ENCODE peak calls at places on chromosomes 4 and X, in four cellular contexts. One of them, this sample, is unnamed.

GRCh38 chr4:181143241-181143854 is 1099.9 kb upstream of the TENM3 start:
- DNase-seq in ovary: peak
- DNase-seq in left lung: peak
- DNase-seq in A549: peak
- DNase-seq in this sample: peak

GRCh38 chr4:173917255-173917960 is 366.1 kb downstream of the FBXO8 start:
- DNase-seq in A549: no peak
- DNase-seq in ovary: no peak
- DNase-seq in left lung: no peak
- DNase-seq in this sample: no peak

GRCh38 chr4:70705856-70706461 is 15.8 kb upstream of the RUFY3 start:
- DNase-seq in left lung: no peak
- DNase-seq in ovary: peak
- DNase-seq in A549: no peak
- DNase-seq in this sample: no peak

GRCh38 chrX:154369453-154370299 is 4.8 kb downstream of the FLNA start:
- DNase-seq in left lung: peak
- DNase-seq in A549: peak
- DNase-seq in ovary: peak
- DNase-seq in this sample: peak

GRCh38 chrX:73855546-73855945 is 292.5 kb downstream of the CHIC1 start:
- DNase-seq in left lung: no peak
- DNase-seq in ovary: peak
- DNase-seq in A549: peak
- DNase-seq in this sample: no peak

GRCh38 chr4:26256016-26256415 is 64.8 kb upstream of the RBPJ start:
- DNase-seq in A549: no peak
- DNase-seq in left lung: no peak
- DNase-seq in ovary: no peak
- DNase-seq in this sample: no peak

GRCh38 chr4:55340246-55340645 is 5.8 kb upstream of the SRD5A3 start:
- DNase-seq in left lung: no peak
- DNase-seq in ovary: no peak
- DNase-seq in A549: no peak
- DNase-seq in this sample: no peak

GRCh38 chr4:15694431-15694830 is 8.4 kb upstream of the BST1 start:
- DNase-seq in A549: no peak
- DNase-seq in left lung: no peak
- DNase-seq in ovary: no peak
- DNase-seq in this sample: no peak

GRCh38 chr4:173493041-173493440 is 37.0 kb downstream of the HAND2 start:
- DNase-seq in left lung: no peak
- DNase-seq in A549: no peak
- DNase-seq in ovary: no peak
- DNase-seq in this sample: no peak

GRCh38 chr4:71290074-71290473 is 48.7 kb upstream of the SLC4A4 start:
- DNase-seq in A549: no peak
- DNase-seq in ovary: no peak
- DNase-seq in left lung: no peak
- DNase-seq in this sample: no peak

GRCh38 chrX:153969125-153969903 is 2.3 kb downstream of the HCFC1 start:
- DNase-seq in left lung: no peak
- DNase-seq in A549: no peak
- DNase-seq in ovary: no peak
- DNase-seq in this sample: no peak

GRCh38 chrX:8845060-8845459 is 43.9 kb upstream of the FAM9A start:
- DNase-seq in left lung: no peak
- DNase-seq in A549: peak
- DNase-seq in ovary: no peak
- DNase-seq in this sample: no peak

GRCh38 chrX:106670631-106671030 is 55.9 kb upstream of the RNF128 start:
- DNase-seq in ovary: no peak
- DNase-seq in A549: no peak
- DNase-seq in left lung: no peak
- DNase-seq in this sample: no peak

GRCh38 chr4:102625232-102625930 is 124.2 kb downstream of the NFKB1 start:
- DNase-seq in left lung: no peak
- DNase-seq in A549: peak
- DNase-seq in ovary: peak
- DNase-seq in this sample: no peak

GRCh38 chr4:165994706-165995105 is 121.7 kb downstream of the TLL1 start:
- DNase-seq in left lung: no peak
- DNase-seq in A549: no peak
- DNase-seq in ovary: no peak
- DNase-seq in this sample: no peak

GRCh38 chr4:3871881-3872833 is 106.0 kb downstream of the ADRA2C start:
- DNase-seq in A549: peak
- DNase-seq in left lung: peak
- DNase-seq in ovary: no peak
- DNase-seq in this sample: peak
- H3K4me3 ChIP-seq in A549: no peak
- H3K4me3 ChIP-seq in left lung: no peak
- H3K4me3 ChIP-seq in ovary: no peak
- H3K4me3 ChIP-seq in this sample: no peak

GRCh38 chr4:20268028-20268427 is 16.3 kb downstream of the SLIT2 start:
- DNase-seq in A549: no peak
- DNase-seq in ovary: no peak
- DNase-seq in left lung: no peak
- DNase-seq in this sample: no peak

GRCh38 chr4:20265726-20266125 is 14.0 kb downstream of the SLIT2 start:
- DNase-seq in A549: no peak
- DNase-seq in left lung: no peak
- DNase-seq in ovary: no peak
- DNase-seq in this sample: no peak

GRCh38 chr4:20264688-20265087 is 13.0 kb downstream of the SLIT2 start:
- DNase-seq in ovary: no peak
- DNase-seq in A549: no peak
- DNase-seq in left lung: no peak
- DNase-seq in this sample: no peak

GRCh38 chr4:20262221-20262620 is 10.5 kb downstream of the SLIT2 start:
- DNase-seq in ovary: no peak
- DNase-seq in A549: no peak
- DNase-seq in left lung: no peak
- DNase-seq in this sample: no peak

GRCh38 chr4:20266215-20267082 is 14.7 kb downstream of the SLIT2 start:
- DNase-seq in ovary: no peak
- DNase-seq in left lung: no peak
- DNase-seq in A549: no peak
- DNase-seq in this sample: no peak
- TF ChIP-seq CTCF in ovary: no peak
- TF ChIP-seq CTCF in left lung: no peak
- TF ChIP-seq CTCF in A549: no peak
- TF ChIP-seq CTCF in this sample: no peak

DNA sequence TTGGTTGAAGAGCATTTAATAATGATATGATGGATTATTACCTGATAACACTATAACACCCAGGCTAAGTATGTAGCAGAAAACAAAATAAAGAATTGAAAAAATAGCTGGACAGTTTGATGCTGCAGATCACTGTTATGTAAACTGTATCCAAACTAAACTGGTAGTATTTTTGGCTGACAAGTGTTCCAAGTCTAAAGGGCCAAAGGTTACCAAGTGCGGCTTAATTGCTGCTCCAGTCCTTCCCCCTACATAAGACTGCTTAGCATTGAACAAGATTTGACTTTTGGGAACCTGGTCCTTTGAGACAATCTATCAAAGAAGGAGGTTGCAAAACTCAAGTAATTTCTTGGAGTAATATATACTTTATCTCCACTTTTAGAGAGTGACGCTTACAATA is 249.6 kb downstream of the CAMK2D start:
- DNase-seq in left lung: no peak
- DNase-seq in A549: no peak
- DNase-seq in ovary: no peak
- DNase-seq in this sample: no peak
- H3K27ac ChIP-seq in left lung: no peak
- H3K27ac ChIP-seq in A549: no peak
- H3K27ac ChIP-seq in ovary: no peak
- H3K27ac ChIP-seq in this sample: no peak

GRCh38 chr4:153233761-153234371 is 29.6 kb downstream of the TRIM2 start:
- DNase-seq in A549: peak
- DNase-seq in ovary: peak
- DNase-seq in left lung: no peak
- DNase-seq in this sample: no peak
- H3K4me3 ChIP-seq in A549: no peak
- H3K4me3 ChIP-seq in ovary: no peak
- H3K4me3 ChIP-seq in left lung: no peak
- H3K4me3 ChIP-seq in this sample: no peak

GRCh38 chrX:11125079-11125478 is 13.9 kb downstream of the HCCS start:
- DNase-seq in A549: no peak
- DNase-seq in left lung: no peak
- DNase-seq in ovary: no peak
- DNase-seq in this sample: no peak
- TF ChIP-seq CTCF in A549: no peak
- TF ChIP-seq CTCF in left lung: no peak
- TF ChIP-seq CTCF in ovary: no peak
- TF ChIP-seq CTCF in this sample: no peak

DNA sequence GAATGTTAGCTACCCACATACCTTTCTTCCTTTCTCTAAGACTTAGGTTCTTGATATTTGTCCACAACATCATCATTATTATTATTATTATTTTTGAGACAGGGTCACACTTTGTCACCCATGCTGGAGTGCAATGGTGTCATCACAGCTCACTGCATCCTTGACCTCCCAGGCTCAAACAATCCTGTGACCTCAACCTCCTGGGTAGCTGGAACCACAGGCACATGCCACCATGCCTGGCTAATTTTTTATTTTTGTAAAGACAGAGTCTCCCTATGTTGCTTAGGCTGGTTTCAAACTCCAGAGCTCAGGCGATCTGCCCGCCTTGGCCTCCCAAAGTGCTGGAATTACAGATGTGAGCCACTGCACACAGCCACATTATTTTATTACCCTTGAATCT is 119.0 kb downstream of the CBR4 start:
- DNase-seq in ovary: no peak
- DNase-seq in A549: no peak
- DNase-seq in left lung: peak
- DNase-seq in this sample: no peak
- H3K27ac ChIP-seq in ovary: no peak
- H3K27ac ChIP-seq in A549: no peak
- H3K27ac ChIP-seq in left lung: no peak
- H3K27ac ChIP-seq in this sample: no peak

DNA sequence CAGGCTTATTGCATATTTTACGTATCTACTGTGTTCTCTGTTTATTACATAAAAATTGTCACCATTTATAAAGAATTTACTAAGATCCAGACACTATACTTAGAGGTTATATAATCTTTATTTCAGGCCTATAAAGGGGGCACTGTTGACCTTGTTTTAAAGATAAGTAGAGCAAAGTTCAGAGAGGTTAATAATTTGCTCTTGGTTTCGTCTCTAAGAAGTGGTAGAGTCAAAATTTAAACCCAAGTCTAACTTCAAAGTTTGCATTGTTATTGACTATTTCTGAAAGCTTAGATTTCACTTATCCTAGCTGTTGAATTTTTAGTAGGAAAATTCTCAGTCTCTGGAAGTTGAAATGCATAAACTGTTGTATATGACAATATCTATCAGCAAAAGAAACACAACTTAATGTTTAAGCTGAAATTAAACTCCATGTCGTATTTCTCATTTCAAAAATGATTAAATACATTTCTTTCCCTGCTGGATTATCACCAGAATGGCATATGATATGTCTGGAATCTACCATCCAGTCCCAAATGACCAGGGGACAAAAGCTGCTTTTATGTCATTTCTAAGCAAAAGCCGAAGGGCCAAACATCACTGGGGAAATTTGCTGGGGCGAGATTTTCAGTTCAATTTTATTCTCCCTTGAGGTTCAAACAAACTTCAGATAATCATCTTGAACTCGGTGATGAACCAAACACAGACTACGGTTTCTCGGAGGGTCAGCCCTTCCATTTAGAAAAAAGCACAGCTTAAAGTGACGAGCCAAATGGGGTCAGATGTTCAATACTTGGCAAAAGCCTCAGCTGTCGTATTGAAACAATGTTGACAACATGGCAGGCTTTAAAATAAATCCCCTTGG is 138.3 kb downstream of the SLC7A11 start:
- DNase-seq in left lung: no peak
- DNase-seq in ovary: no peak
- DNase-seq in A549: no peak
- DNase-seq in this sample: no peak
- H3K4me3 ChIP-seq in left lung: no peak
- H3K4me3 ChIP-seq in ovary: no peak
- H3K4me3 ChIP-seq in A549: no peak
- H3K4me3 ChIP-seq in this sample: no peak

DNA sequence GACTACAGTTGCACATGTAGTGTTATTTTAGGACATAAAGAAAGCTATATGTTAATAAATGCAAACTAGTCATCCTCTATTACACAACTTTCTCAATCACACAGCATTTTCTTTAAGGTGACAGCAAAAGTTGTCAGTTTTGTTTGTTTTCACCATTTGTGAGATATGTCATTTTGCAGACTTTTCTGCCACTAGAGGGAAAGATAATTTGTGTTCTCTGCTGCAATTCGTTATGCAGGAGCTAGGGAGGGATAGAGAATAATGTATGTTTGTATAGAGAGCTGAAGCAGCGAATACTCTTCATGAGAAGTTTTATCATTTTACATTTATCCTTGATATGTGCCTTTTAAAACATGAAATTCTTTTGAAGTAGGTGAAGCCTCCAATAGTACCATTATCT is 670.6 kb upstream of the ATOH1 start:
- DNase-seq in left lung: no peak
- DNase-seq in ovary: no peak
- DNase-seq in A549: peak
- DNase-seq in this sample: no peak
- TF ChIP-seq CTCF in left lung: no peak
- TF ChIP-seq CTCF in ovary: no peak
- TF ChIP-seq CTCF in A549: no peak
- TF ChIP-seq CTCF in this sample: no peak

DNA sequence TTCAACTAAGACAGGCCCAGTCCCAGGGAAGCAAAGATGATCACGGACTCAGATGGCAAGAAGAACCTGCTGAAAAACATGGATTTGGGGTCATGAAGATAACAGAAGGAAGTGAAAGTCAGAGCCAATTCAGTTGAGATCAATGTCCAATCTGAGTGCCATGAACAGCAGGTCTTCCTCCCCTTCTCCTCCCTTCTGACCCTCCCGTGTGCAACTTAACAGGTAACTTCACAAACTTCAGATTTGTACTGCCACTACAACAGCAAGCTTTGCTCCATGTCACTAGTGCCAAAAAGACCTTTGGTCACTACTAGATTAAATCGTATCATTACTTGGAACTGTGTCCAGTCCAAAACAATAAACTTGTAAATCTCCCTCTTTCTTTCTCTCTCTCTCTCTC is 15.5 kb upstream of the SGMS2 start:
- DNase-seq in ovary: no peak
- DNase-seq in A549: no peak
- DNase-seq in left lung: no peak
- DNase-seq in this sample: no peak
- H3K27ac ChIP-seq in ovary: no peak
- H3K27ac ChIP-seq in A549: no peak
- H3K27ac ChIP-seq in left lung: no peak
- H3K27ac ChIP-seq in this sample: no peak

GRCh38 chrX:118823263-118824172 is at the start of gene ZCCHC12:
- DNase-seq in ovary: peak
- DNase-seq in A549: peak
- DNase-seq in left lung: peak
- DNase-seq in this sample: peak
- H3K4me3 ChIP-seq in ovary: peak
- H3K4me3 ChIP-seq in A549: peak
- H3K4me3 ChIP-seq in left lung: peak
- H3K4me3 ChIP-seq in this sample: peak